ENCODE peak calls at places on chromosomes 16 and 17, in ten cellular contexts. C is thoracic aorta, O is HepG2, U is BE2C, T is brain microvascular endothelial cell, F is nephron progenitor cell, I is progenitor cell of endocrine pancreas, K is type B pancreatic cell, J is A549, X is body of pancreas. N is an unnamed sample.
A peak's percentile ranks its signal among the peaks of the same experiment; 100 is the strongest.

GRCh38 chr17:57296231-57296630 is 39.9 kb downstream of the MSI2 start:
- DNase-seq in C (no peak), K (no peak), X (no peak), F (no peak), U (no peak), O (no peak), I (no peak), J (no peak), T (peak; percentile 11), N (no peak)

GRCh38 chr17:36592316-36592710 is 634 bp downstream of the DHRS11 start:
- DNase-seq in J (peak; percentile 49), K (peak; percentile 73), C (no peak), O (no peak), T (no peak), I (no peak), U (peak; percentile 37), F (peak; percentile 40), X (peak; percentile 25), N (no peak)

GRCh38 chr16:83992624-83993023 is 24.6 kb downstream of the NECAB2 start:
- DNase-seq in C (no peak), X (peak; percentile 86), F (no peak), K (no peak), O (no peak), U (no peak), T (peak; percentile 53), I (no peak), J (no peak), N (no peak)

GRCh38 chr17:51006601-51007000 is 114.1 kb downstream of the SPAG9 start:
- DNase-seq in O (no peak), F (no peak), T (peak; percentile 43), I (no peak), C (no peak), U (no peak), X (no peak), J (no peak), K (no peak), N (no peak)

GRCh38 chr17:57758654-57759053 is 13.6 kb upstream of the CCDC182 start:
- DNase-seq in J (no peak), F (no peak), T (no peak), C (no peak), I (no peak), O (no peak), U (peak; percentile 67), K (no peak), X (no peak), N (no peak)

GRCh38 chr17:28199728-28200127 is 119.3 kb upstream of the TMEM97 start:
- DNase-seq in F (no peak), K (no peak), X (no peak), U (no peak), J (no peak), C (no peak), O (no peak), I (no peak), T (no peak), N (no peak)

GRCh38 chr17:48100591-48101011 is 677 bp downstream of the CBX1 start:
- DNase-seq in C (no peak), K (peak; percentile 73), X (peak; percentile 57), O (peak; percentile 54), F (peak; percentile 73), I (peak; percentile 34), T (peak; percentile 44), U (no peak), J (peak; percentile 71), N (peak; percentile 31)

GRCh38 chr17:27649929-27650328 is 18.9 kb downstream of the LGALS9 start:
- DNase-seq in F (no peak), X (peak; percentile 32), J (no peak), C (no peak), U (no peak), O (no peak), I (no peak), T (no peak), K (no peak), N (no peak)

GRCh38 chr16:88202207-88202745 is 180.5 kb upstream of the ZNF469 start:
- DNase-seq in C (no peak), F (no peak), K (peak; percentile 48), T (no peak), O (no peak), J (no peak), I (no peak), U (no peak), X (no peak), N (no peak)

GRCh38 chr17:20086416-20087074 is 77.4 kb downstream of the SPECC1 start:
- DNase-seq in F (no peak), O (no peak), X (no peak), K (no peak), T (no peak), I (no peak), C (no peak), U (no peak), J (no peak), N (no peak)

GRCh38 chr16:80092686-80093085 is 448.1 kb upstream of the DYNLRB2 start:
- DNase-seq in U (no peak), J (no peak), C (no peak), O (no peak), K (no peak), X (no peak), T (no peak), F (no peak), I (no peak), N (no peak)

GRCh38 chr16:57871457-57871856 is 69.2 kb upstream of the KIFC3 start:
- DNase-seq in J (peak; percentile 52), C (no peak), X (no peak), T (no peak), F (no peak), O (no peak), I (no peak), U (no peak), K (no peak), N (no peak)

GRCh38 chr16:85757341-85757822 is 6.5 kb upstream of the C16orf74 start:
- DNase-seq in I (no peak), K (no peak), X (no peak), T (peak; percentile 51), C (no peak), F (no peak), O (no peak), U (no peak), J (no peak), N (no peak)

GRCh38 chr16:65312071-65312470 is 190.2 kb upstream of the CDH11 start:
- DNase-seq in J (no peak), C (no peak), I (no peak), T (peak; percentile 67), F (no peak), K (no peak), O (no peak), X (no peak), U (no peak), N (no peak)

GRCh38 chr16:4409081-4409932 is 7.1 kb downstream of the CORO7 start:
- DNase-seq in I (no peak), T (no peak), F (no peak), C (no peak), J (peak; percentile 35), U (no peak), K (no peak), O (no peak), X (no peak), N (no peak)

DNA sequence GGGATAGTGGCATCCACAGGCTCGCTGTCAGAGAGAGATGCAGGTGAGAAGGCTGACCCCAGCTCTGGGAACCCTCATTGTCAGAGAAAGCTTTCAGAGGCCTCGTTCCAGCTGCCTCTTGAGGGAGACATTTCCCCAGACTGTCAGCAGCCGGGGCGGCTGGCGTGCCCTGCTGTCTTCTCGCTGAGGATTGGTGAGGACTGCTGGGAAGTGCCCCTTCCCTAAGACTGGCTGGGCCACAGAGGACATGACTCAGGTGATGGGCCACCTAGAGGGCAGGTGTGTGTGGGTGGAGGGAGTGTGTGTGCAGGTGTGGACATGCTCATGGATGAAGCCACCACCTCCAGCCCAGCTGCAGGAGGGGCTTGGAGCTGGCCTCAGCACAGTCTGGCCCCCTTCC is 25.3 kb downstream of the SPACA3 start:
- DNase-seq in K (no peak), I (no peak), C (no peak), J (no peak), O (no peak), U (no peak), T (no peak), X (no peak), F (no peak), N (no peak)
- TF ChIP-seq CTCF in K (no peak), I (no peak), C (no peak), J (no peak), O (peak; percentile 17), U (no peak), T (no peak), X (no peak), F (no peak), N (no peak)

GRCh38 chr17:78925234-78925633 is at the start of gene TIMP2:
- DNase-seq in U (peak; percentile 93), F (peak; percentile 89), K (peak; percentile 92), T (peak; percentile 75), X (peak; percentile 91), O (peak; percentile 70), J (peak; percentile 87), C (peak; percentile 49), I (peak; percentile 78), N (peak; percentile 67)
- TF ChIP-seq CTCF in U (peak; percentile 21), F (no peak), K (peak; percentile 71), T (peak; percentile 26), X (peak; percentile 15), O (peak; percentile 23), J (no peak), C (peak; percentile 16), I (peak; percentile 52), N (no peak)

GRCh38 chr17:49254066-49254465 is 23.5 kb upstream of the PHOSPHO1 start:
- DNase-seq in X (no peak), T (no peak), O (no peak), I (no peak), K (no peak), J (no peak), F (no peak), C (no peak), U (peak; percentile 13), N (no peak)
- TF ChIP-seq CTCF in X (no peak), T (no peak), O (peak; percentile 26), I (no peak), K (no peak), J (no peak), F (no peak), C (no peak), U (peak; percentile 21), N (no peak)

GRCh38 chr16:56787185-56787584 is 57.3 kb downstream of the NUP93 start:
- DNase-seq in U (no peak), O (no peak), K (no peak), I (no peak), T (no peak), J (no peak), F (no peak), C (no peak), X (no peak), N (no peak)

GRCh38 chr16:56793504-56793903 is 63.6 kb downstream of the NUP93 start:
- DNase-seq in U (peak; percentile 20), X (no peak), J (peak; percentile 14), T (peak; percentile 53), O (peak; percentile 47), I (no peak), F (no peak), C (no peak), K (no peak), N (no peak)

GRCh38 chr16:56792960-56793359 is 63.0 kb downstream of the NUP93 start:
- DNase-seq in I (no peak), O (no peak), X (no peak), K (no peak), T (no peak), F (no peak), U (no peak), J (no peak), C (no peak), N (no peak)

GRCh38 chr16:56788435-56788834 is 58.5 kb downstream of the NUP93 start:
- DNase-seq in O (no peak), C (no peak), K (no peak), X (no peak), T (no peak), I (no peak), U (no peak), J (no peak), F (no peak), N (no peak)

GRCh38 chr16:56789360-56789759 is 59.4 kb downstream of the NUP93 start:
- DNase-seq in C (no peak), K (no peak), I (no peak), U (peak; percentile 67), X (peak; percentile 69), F (no peak), J (peak; percentile 41), T (peak; percentile 35), O (peak; percentile 69), N (no peak)
- TF ChIP-seq CTCF in C (no peak), K (peak; percentile 43), I (no peak), U (peak; percentile 68), X (peak; percentile 44), F (no peak), J (peak; percentile 63), T (peak; percentile 68), O (peak; percentile 74), N (no peak)

N was measured in omental fat pad.